ENCODE peak calls at places on chromosome 2, in eight cellular contexts. D is right lobe of liver, S is H9, R is heart right ventricle, T is heart left ventricle, A is prostate gland, X is AG04450, F is B cell. I is an unnamed sample.

GRCh38 chr2:85259101-85259590 is 68.6 kb downstream of the TGOLN2 start:
- DNase-seq in S (no peak), F (no peak), X (peak), D (no peak), A (no peak), R (no peak), T (peak), I (no peak)

GRCh38 chr2:165571477-165571876 is 102.0 kb downstream of the CSRNP3 start:
- DNase-seq in S (no peak), D (no peak), R (no peak), T (no peak), X (no peak), A (no peak), F (no peak), I (no peak)

GRCh38 chr2:38600242-38600891 is 2.4 kb downstream of the HNRNPLL start:
- DNase-seq in X (no peak), D (no peak), T (no peak), S (no peak), R (no peak), A (peak), F (no peak), I (no peak)

GRCh38 chr2:186561467-186562208 is 28.2 kb upstream of the ITGAV start:
- DNase-seq in D (no peak), X (no peak), A (no peak), S (no peak), F (no peak), T (no peak), R (no peak), I (no peak)

GRCh38 chr2:150860301-150860700 is 372.8 kb upstream of the RND3 start:
- DNase-seq in D (peak), A (peak), F (no peak), X (no peak), R (no peak), T (no peak), S (no peak), I (no peak)

GRCh38 chr2:180524458-180524857 is 455.9 kb upstream of the UBE2E3 start:
- DNase-seq in D (no peak), F (no peak), T (no peak), R (no peak), X (no peak), S (no peak), A (no peak), I (no peak)

GRCh38 chr2:236972491-236973379 is 113.0 kb upstream of the COPS8 start:
- DNase-seq in X (no peak), A (no peak), R (peak), F (no peak), T (no peak), D (no peak), S (peak), I (peak)

GRCh38 chr2:241005569-241005968 is 7.2 kb downstream of the SNED1 start:
- DNase-seq in A (no peak), X (no peak), F (no peak), R (no peak), S (no peak), D (no peak), T (no peak), I (no peak)

GRCh38 chr2:235533616-235534385 is 40.0 kb downstream of the AGAP1 start:
- DNase-seq in R (no peak), A (no peak), T (peak), D (no peak), X (no peak), F (no peak), S (no peak), I (no peak)

GRCh38 chr2:133292267-133292666 is 276.0 kb downstream of the NCKAP5 start:
- DNase-seq in X (no peak), D (no peak), R (no peak), T (no peak), A (no peak), F (no peak), S (no peak), I (no peak)

GRCh38 chr2:109265369-109265768 is 136.4 kb downstream of the SH3RF3 start:
- DNase-seq in D (no peak), R (no peak), F (no peak), A (no peak), S (no peak), X (no peak), T (peak), I (no peak)

GRCh38 chr2:42850016-42850805 is 57.8 kb upstream of the HAAO start:
- DNase-seq in A (no peak), D (no peak), T (no peak), F (no peak), S (no peak), R (no peak), X (no peak), I (no peak)

GRCh38 chr2:220147186-220147585 is 519.8 kb downstream of the SLC4A3 start:
- DNase-seq in S (no peak), T (no peak), R (no peak), X (no peak), F (no peak), A (no peak), D (no peak), I (no peak)

GRCh38 chr2:45001629-45002385 is 7.4 kb downstream of the SIX2 start:
- DNase-seq in A (no peak), F (no peak), R (no peak), X (no peak), D (no peak), T (no peak), S (peak), I (no peak)
- TF ChIP-seq CTCF in A (no peak), F (no peak), R (no peak), X (no peak), D (no peak), T (no peak), S (peak), I (no peak)

GRCh38 chr2:201707753-201708152 is 9.3 kb upstream of the MPP4 start:
- DNase-seq in D (no peak), S (no peak), A (no peak), T (no peak), R (no peak), X (peak), F (no peak), I (no peak)
- TF ChIP-seq CTCF in D (no peak), S (no peak), A (no peak), T (no peak), R (no peak), X (peak), F (no peak), I (no peak)

DNA sequence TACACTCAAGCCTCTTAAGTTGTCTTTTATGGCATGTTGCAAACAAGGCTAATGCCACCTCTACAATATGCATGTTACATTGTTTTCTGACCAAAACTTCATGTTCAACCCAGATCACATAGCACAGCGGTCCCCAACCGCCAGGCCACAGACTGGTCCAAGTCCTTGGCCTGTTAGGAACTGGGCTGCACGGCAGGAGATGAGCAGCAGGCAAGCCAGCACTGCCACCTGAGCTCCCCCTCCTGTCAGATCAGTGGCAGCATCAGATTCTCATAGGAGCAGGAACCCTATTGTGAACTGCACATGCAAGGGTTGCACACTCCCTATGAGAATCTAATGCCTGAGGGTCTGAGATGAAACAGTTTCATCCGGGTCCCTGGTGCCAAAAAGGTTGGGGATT is 324.8 kb upstream of the CHAC2 start:
- DNase-seq in R (no peak), D (no peak), A (no peak), F (no peak), S (peak), X (no peak), T (no peak), I (no peak)
- TF ChIP-seq CTCF in R (no peak), D (no peak), A (no peak), F (no peak), S (peak), X (no peak), T (peak), I (peak)

GRCh38 chr2:130371723-130372054 is 15.8 kb downstream of the PTPN18 start:
- DNase-seq in A (no peak), X (no peak), S (no peak), R (no peak), T (no peak), D (no peak), F (no peak), I (no peak)

GRCh38 chr2:130373808-130374365 is 18.0 kb downstream of the PTPN18 start:
- DNase-seq in X (no peak), A (no peak), R (no peak), T (no peak), F (no peak), S (no peak), D (peak), I (no peak)

GRCh38 chr2:130374587-130375290 is 18.9 kb downstream of the PTPN18 start:
- DNase-seq in X (no peak), A (no peak), R (no peak), T (no peak), S (no peak), F (no peak), D (no peak), I (no peak)

GRCh38 chr2:130372055-130372832 is 16.4 kb downstream of the PTPN18 start:
- DNase-seq in S (peak), A (peak), T (peak), D (peak), F (peak), X (peak), R (peak), I (no peak)

GRCh38 chr2:130372833-130373807 is 17.3 kb downstream of the PTPN18 start:
- DNase-seq in R (no peak), X (no peak), D (peak), T (no peak), A (no peak), S (no peak), F (no peak), I (no peak)
- TF ChIP-seq CTCF in R (no peak), X (no peak), D (no peak), T (no peak), A (no peak), S (no peak), F (no peak), I (no peak)

GRCh38 chr2:46050027-46050426 is 247.2 kb upstream of the EPAS1 start:
- DNase-seq in D (no peak), F (no peak), S (no peak), A (peak), X (no peak), T (no peak), R (no peak), I (no peak)

GRCh38 chr2:46051103-46051502 is 246.1 kb upstream of the EPAS1 start:
- DNase-seq in A (no peak), S (no peak), D (no peak), F (no peak), X (no peak), R (no peak), T (no peak), I (no peak)

GRCh38 chr2:46053502-46054094 is 243.6 kb upstream of the EPAS1 start:
- DNase-seq in T (no peak), D (no peak), S (no peak), A (no peak), F (no peak), X (no peak), R (no peak), I (no peak)

GRCh38 chr2:46047280-46047679 is 249.9 kb upstream of the EPAS1 start:
- DNase-seq in F (no peak), A (no peak), R (no peak), T (no peak), S (no peak), D (no peak), X (no peak), I (no peak)

DNA sequence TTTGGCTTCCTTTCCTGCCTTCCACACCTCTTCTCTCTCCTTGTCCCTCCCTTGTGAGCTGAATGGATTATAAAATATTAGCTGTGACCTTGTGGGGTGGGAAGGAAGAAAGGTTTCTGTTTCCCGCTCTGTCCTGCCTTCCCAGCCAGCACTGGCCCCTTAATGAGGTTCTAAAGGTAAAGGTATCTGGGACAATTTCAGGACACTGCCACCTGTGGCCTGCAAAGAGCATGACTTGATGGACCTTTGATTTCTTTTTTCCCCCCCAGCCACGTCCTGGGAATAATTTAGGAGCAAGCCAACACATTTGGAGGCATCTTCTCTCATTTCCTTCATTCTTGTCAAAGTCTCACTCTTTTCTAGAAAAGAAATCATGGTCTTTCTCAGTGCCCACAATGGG is 246.7 kb upstream of the EPAS1 start:
- DNase-seq in R (no peak), T (no peak), F (no peak), A (peak), D (no peak), X (no peak), S (no peak), I (no peak)
- TF ChIP-seq CTCF in R (no peak), T (no peak), F (no peak), A (peak), D (peak), X (no peak), S (peak), I (peak)

DNA sequence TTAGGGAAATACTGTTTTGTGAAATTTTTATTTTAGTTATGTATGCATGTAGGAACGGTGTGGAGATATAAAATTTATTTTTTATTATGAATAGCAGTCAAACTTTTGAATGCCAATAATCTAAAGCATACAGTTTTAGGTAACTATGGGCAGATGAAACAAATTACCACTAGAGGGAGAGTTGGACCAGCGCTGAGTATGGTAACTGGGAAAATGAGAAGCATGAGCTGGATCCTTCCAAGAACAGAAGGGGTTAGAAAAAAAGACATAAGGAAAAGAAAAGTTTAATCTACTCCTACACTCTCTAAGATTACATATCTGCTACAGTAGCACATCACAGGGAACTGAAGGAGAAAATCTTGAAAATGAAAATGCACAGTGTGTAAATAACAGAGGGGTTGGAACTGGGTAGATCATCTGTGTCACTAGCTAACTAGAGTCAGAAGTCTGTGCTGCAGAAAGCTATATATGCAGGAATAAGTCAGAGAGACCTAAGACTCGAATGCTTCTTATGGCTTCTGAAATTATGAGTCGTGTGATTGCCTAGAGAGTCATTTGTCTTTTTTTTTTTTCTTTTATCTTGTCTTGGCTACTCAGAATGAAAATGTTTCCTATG is 15.6 kb downstream of the REG3G start:
- DNase-seq in X (no peak), T (no peak), S (no peak), D (no peak), A (no peak), R (no peak), F (no peak), I (peak)
- TF ChIP-seq CTCF in X (no peak), T (no peak), S (peak), D (no peak), A (no peak), R (peak), F (peak), I (peak)

GRCh38 chr2:127573771-127574170 is 38.3 kb downstream of the MYO7B start:
- DNase-seq in D (peak), T (no peak), S (peak), F (no peak), A (no peak), X (no peak), R (no peak), I (no peak)
- TF ChIP-seq CTCF in D (no peak), T (no peak), S (no peak), F (no peak), A (no peak), X (no peak), R (no peak), I (no peak)

GRCh38 chr2:147390475-147390874 is 454.4 kb upstream of the ACVR2A start:
- DNase-seq in A (no peak), T (no peak), X (no peak), D (no peak), R (no peak), F (no peak), S (no peak), I (no peak)
- TF ChIP-seq CTCF in A (no peak), T (no peak), X (no peak), D (no peak), R (no peak), F (no peak), S (no peak), I (no peak)